ENCODE peak calls at places on chromosomes 6 and 20, in six cellular contexts. S is Calu3; O is ureter; J is activated naive CD8-positive, alpha-beta T cell treated with anti-CD3 and anti-CD28 coated beads, Interleukin-2, amount 50 U/mL, for 24 hours; E is fibroblast of gingiva; Q is T-helper 1 cell. A is an unnamed sample.

GRCh38 chr6:133945158-133945557 is 7.9 kb upstream of the TBPL1 start:
- DNase-seq in S (no peak), O (no peak), J (no peak), Q (no peak), E (peak; percentile 38), A (no peak)

GRCh38 chr6:5290097-5290496 is 28.8 kb downstream of the FARS2 start:
- DNase-seq in S (no peak), O (no peak), Q (no peak), J (no peak), E (no peak), A (no peak)

GRCh38 chr20:57545927-57546662 is 14.8 kb upstream of the PCK1 start:
- DNase-seq in S (no peak), Q (no peak), J (no peak), E (no peak), O (no peak), A (no peak)

GRCh38 chr6:33235221-33235634 is 26.9 kb downstream of the RING1 start:
- DNase-seq in J (no peak), O (no peak), Q (no peak), S (no peak), E (no peak), A (no peak)

GRCh38 chr6:15431762-15432495 is 186.1 kb downstream of the JARID2 start:
- DNase-seq in S (no peak), O (no peak), J (no peak), E (peak; percentile 16), Q (no peak), A (no peak)

GRCh38 chr6:108453601-108454157 is 107.0 kb upstream of the FOXO3 start:
- DNase-seq in Q (no peak), S (no peak), E (no peak), J (no peak), O (no peak), A (no peak)

GRCh38 chr6:157527471-157527907 is 146.5 kb downstream of the ZDHHC14 start:
- DNase-seq in Q (peak; percentile 93), O (no peak), S (no peak), J (no peak), E (peak; percentile 40), A (no peak)

GRCh38 chr6:134147033-134147533 is 94.7 kb upstream of the SLC2A12 start:
- DNase-seq in J (no peak), S (no peak), E (no peak), O (no peak), Q (no peak), A (no peak)

GRCh38 chr6:34982424-34982852 is 93.4 kb downstream of the ANKS1A start:
- DNase-seq in O (no peak), E (no peak), J (no peak), S (peak; percentile 16), Q (no peak), A (no peak)

GRCh38 chr6:56490994-56491393 is 151.7 kb downstream of the DST start:
- DNase-seq in Q (no peak), O (no peak), E (no peak), S (no peak), J (no peak), A (no peak)

GRCh38 chr20:7540923-7541322 is 399.3 kb downstream of the HAO1 start:
- DNase-seq in S (no peak), Q (no peak), E (peak; percentile 6), J (no peak), O (no peak), A (no peak)

GRCh38 chr6:30685157-30685976 is 1.1 kb downstream of the PPP1R18 start:
- DNase-seq in J (peak; percentile 29), Q (peak; percentile 46), O (no peak), S (no peak), E (no peak), A (no peak)

GRCh38 chr20:64219730-64220129 is 35.8 kb upstream of the PCMTD2 start:
- DNase-seq in E (no peak), O (no peak), S (no peak), Q (no peak), J (no peak), A (peak; percentile 33)

GRCh38 chr6:158219229-158219628 is 51.1 kb downstream of the GTF2H5 start:
- DNase-seq in O (peak; percentile 55), S (peak; percentile 30), J (no peak), Q (peak; percentile 36), E (peak; percentile 96), A (no peak)

GRCh38 chr6:132063204-132063603 is 112.0 kb upstream of the CCN2 start:
- DNase-seq in O (no peak), J (no peak), E (no peak), S (no peak), Q (no peak), A (no peak)

GRCh38 chr6:123898669-123899068 is 95.0 kb downstream of the NKAIN2 start:
- DNase-seq in S (no peak), E (no peak), O (no peak), Q (no peak), J (no peak), A (no peak)

GRCh38 chr20:59469266-59470252 is 134.8 kb upstream of the PHACTR3 start:
- DNase-seq in S (no peak), J (no peak), E (no peak), Q (no peak), O (no peak), A (no peak)

GRCh38 chr6:23140879-23141278 is 571.5 kb downstream of the HDGFL1 start:
- DNase-seq in O (no peak), J (no peak), Q (no peak), S (no peak), E (no peak), A (no peak)

GRCh38 chr6:3732345-3733141 is 19.0 kb downstream of the PXDC1 start:
- DNase-seq in E (peak; percentile 70), Q (peak; percentile 45), O (peak; percentile 77), J (peak; percentile 68), S (peak; percentile 71), A (peak; percentile 63)

GRCh38 chr6:79946242-79946641 is 1.1 kb downstream of the ELOVL4 start:
- DNase-seq in S (peak; percentile 11), Q (peak; percentile 20), E (no peak), J (peak; percentile 3), O (no peak), A (peak; percentile 43)

GRCh38 chr6:132818404-132819359 is 4.3 kb downstream of the RPS12 start:
- DNase-seq in J (peak; percentile 27), O (no peak), Q (no peak), E (peak; percentile 56), S (no peak), A (no peak)

GRCh38 chr6:16136536-16137450 is 7.9 kb downstream of the MYLIP start:
- DNase-seq in O (no peak), E (peak; percentile 85), S (peak; percentile 9), J (peak; percentile 35), Q (peak; percentile 49), A (peak; percentile 54)

GRCh38 chr20:9071976-9072726 is 3.3 kb downstream of the PLCB4 start:
- DNase-seq in J (no peak), O (no peak), S (no peak), E (no peak), Q (no peak), A (no peak)

GRCh38 chr6:8652710-8653109 is 217.4 kb upstream of the SLC35B3 start:
- DNase-seq in O (no peak), S (no peak), E (no peak), J (no peak), Q (no peak), A (no peak)

GRCh38 chr6:17358515-17358914 is 34.9 kb upstream of the CAP2 start:
- DNase-seq in O (no peak), E (no peak), J (no peak), Q (no peak), S (no peak), A (no peak)

GRCh38 chr6:161210857-161211256 is 63.0 kb downstream of the AGPAT4 start:
- DNase-seq in J (no peak), E (no peak), S (no peak), Q (no peak), O (no peak), A (no peak)

GRCh38 chr20:24164360-24164759 is 175.8 kb upstream of the GGTLC1 start:
- DNase-seq in O (no peak), Q (peak; percentile 15), J (peak; percentile 47), S (peak; percentile 6), E (no peak), A (no peak)

GRCh38 chr20:62792182-62792939 is 3.9 kb upstream of the MRGBP start:
- DNase-seq in O (no peak), Q (no peak), E (no peak), J (no peak), S (peak; percentile 36), A (no peak)

GRCh38 chr6:21811484-21811883 is 217.9 kb downstream of the SOX4 start:
- DNase-seq in S (no peak), Q (no peak), J (no peak), E (no peak), O (no peak), A (no peak)

GRCh38 chr6:130434174-130434873 is 68.5 kb downstream of the TMEM200A start:
- DNase-seq in S (no peak), Q (no peak), J (no peak), E (no peak), O (no peak), A (no peak)

GRCh38 chr6:79215233-79215824 is 19.2 kb downstream of the HMGN3 start:
- DNase-seq in O (no peak), S (no peak), E (no peak), J (no peak), Q (no peak), A (no peak)

GRCh38 chr6:146651482-146651863 is 52.7 kb downstream of the ADGB start:
- DNase-seq in S (no peak), J (no peak), O (no peak), Q (no peak), E (no peak), A (no peak)

GRCh38 chr6:11824986-11825385 is 46.4 kb upstream of the ADTRP start:
- DNase-seq in S (no peak), Q (peak; percentile 39), E (no peak), O (no peak), J (peak; percentile 16), A (no peak)

GRCh38 chr6:134714679-134715078 is 235.2 kb downstream of the ALDH8A1 start:
- DNase-seq in J (no peak), Q (no peak), S (peak; percentile 76), O (no peak), E (no peak), A (no peak)

GRCh38 chr6:89148016-89148750 is 2.3 kb downstream of the PM20D2 start:
- DNase-seq in J (peak; percentile 47), O (no peak), S (peak; percentile 39), E (no peak), Q (no peak), A (no peak)

GRCh38 chr6:12801141-12801540 is 84.6 kb downstream of the PHACTR1 start:
- DNase-seq in J (no peak), O (no peak), Q (no peak), E (peak; percentile 3), S (no peak), A (no peak)

GRCh38 chr20:16518068-16518783 is 55.0 kb downstream of the KIF16B start:
- DNase-seq in Q (peak; percentile 1), J (peak; percentile 6), E (peak; percentile 42), S (peak; percentile 16), O (peak; percentile 66), A (peak; percentile 21)

GRCh38 chr6:167441653-167442644 is 117.1 kb downstream of the TTLL2 start:
- DNase-seq in E (no peak), J (no peak), Q (no peak), S (no peak), O (no peak), A (no peak)

A was measured in CD4-positive, alpha-beta memory T cell.